ENCODE peak calls at places on chromosomes 3 and 15, in five cellular contexts. A is heart right ventricle, U is uterus, V is mucosa of descending colon, I is K562. Z is an unnamed sample. For H3K4me1, the result is how much of the 10 kb centered on the place peaks cover.

GRCh38 chr15:69457304-69458280 is 5.0 kb downstream of the RPLP1 start:
- DNase-seq in V (no peak), U (no peak), I (no peak), A (no peak), Z (no peak)

GRCh38 chr3:110814170-110815007 is 257.2 kb upstream of the NECTIN3 start:
- DNase-seq in I (no peak), U (no peak), V (no peak), A (no peak), Z (peak)

GRCh38 chr15:39304201-39304841 is 276.6 kb upstream of the THBS1 start:
- DNase-seq in V (no peak), A (no peak), I (no peak), U (no peak), Z (no peak)

GRCh38 chr3:116265976-116266584 is 179.2 kb downstream of the LSAMP start:
- DNase-seq in U (no peak), I (no peak), V (no peak), A (no peak), Z (no peak)

GRCh38 chr3:53195066-53195450 is 34.0 kb downstream of the PRKCD start:
- DNase-seq in A (no peak), I (no peak), V (no peak), U (no peak), Z (no peak)

GRCh38 chr3:184816654-184817053 is 4.7 kb downstream of the VPS8 start:
- DNase-seq in U (no peak), V (no peak), A (no peak), I (no peak), Z (no peak)

GRCh38 chr15:101049282-101049681 is 130.1 kb downstream of the LRRK1 start:
- DNase-seq in V (no peak), A (no peak), U (peak), I (no peak), Z (no peak)

GRCh38 chr3:9253327-9253726 is 3.9 kb upstream of the SRGAP3 start:
- DNase-seq in U (no peak), A (no peak), I (no peak), V (no peak), Z (no peak)

GRCh38 chr15:83372434-83372873 is 74.7 kb upstream of the SH3GL3 start:
- DNase-seq in V (no peak), A (no peak), U (no peak), I (no peak), Z (no peak)

GRCh38 chr3:37310666-37311050 is 136.3 kb upstream of the LRRFIP2 start:
- DNase-seq in I (no peak), U (no peak), V (no peak), A (no peak), Z (no peak)

GRCh38 chr3:113062717-113063116 is 71.9 kb downstream of the GTPBP8 start:
- DNase-seq in U (no peak), A (no peak), I (no peak), V (no peak), Z (no peak)

GRCh38 chr15:88476635-88477038 is 9.1 kb downstream of the MRPS11 start:
- DNase-seq in A (no peak), I (peak), V (no peak), U (peak), Z (no peak)

GRCh38 chr3:194960446-194961032 is 274.9 kb downstream of the FAM43A start:
- DNase-seq in I (no peak), U (no peak), V (no peak), A (no peak), Z (no peak)

GRCh38 chr3:15667484-15667883 is 65.9 kb downstream of the BTD start:
- DNase-seq in I (no peak), A (no peak), V (no peak), U (no peak), Z (peak)

GRCh38 chr3:187165144-187165543 is 25.8 kb upstream of the RPL39L start:
- DNase-seq in V (no peak), A (no peak), U (peak), I (peak), Z (peak)

GRCh38 chr3:59425942-59426341 is 376.1 kb upstream of the CFAP20DC start:
- DNase-seq in A (no peak), U (no peak), V (no peak), I (no peak), Z (peak)

GRCh38 chr3:181805703-181806102 is 94.0 kb downstream of the SOX2 start:
- DNase-seq in A (no peak), I (no peak), U (no peak), V (no peak), Z (no peak)

GRCh38 chr15:49088996-49089395 is 42.8 kb upstream of the SECISBP2L start:
- DNase-seq in A (no peak), V (no peak), I (no peak), U (no peak), Z (no peak)

GRCh38 chr3:123076496-123077418 is 9.9 kb downstream of the PDIA5 start:
- DNase-seq in V (no peak), I (no peak), A (peak), U (peak), Z (no peak)

GRCh38 chr15:43209059-43209824 is 11.6 kb downstream of the EPB42 start:
- DNase-seq in V (no peak), I (peak), U (no peak), A (no peak), Z (no peak)

GRCh38 chr3:87350367-87351199 is 74.2 kb upstream of the POU1F1 start:
- DNase-seq in U (no peak), A (no peak), I (peak), V (no peak), Z (peak)

GRCh38 chr3:178483704-178484103 is 52.5 kb upstream of the KCNMB2 start:
- DNase-seq in I (no peak), V (no peak), U (no peak), A (no peak), Z (no peak)

GRCh38 chr15:83287541-83288027 is 3.1 kb upstream of the BNC1 start:
- DNase-seq in V (no peak), U (no peak), A (no peak), I (no peak), Z (no peak)

GRCh38 chr15:52558196-52558595 is 10.6 kb downstream of the ARPP19 start:
- DNase-seq in V (no peak), I (no peak), U (no peak), A (no peak), Z (peak)

GRCh38 chr15:52112203-52112750 is 298 bp downstream of the BCL2L10 start:
- DNase-seq in A (peak), I (no peak), V (peak), U (no peak), Z (peak)

GRCh38 chr15:31930967-31931366 is 99.3 kb upstream of the CHRNA7 start:
- DNase-seq in V (no peak), U (no peak), I (no peak), A (no peak), Z (no peak)

GRCh38 chr15:58438956-58439355 is 7.2 kb downstream of the LIPC start:
- DNase-seq in V (no peak), I (peak), U (no peak), A (no peak), Z (peak)

GRCh38 chr3:48426401-48426909 is 3.4 kb downstream of the PLXNB1 start:
- DNase-seq in I (no peak), A (peak), U (no peak), V (peak), Z (no peak)

GRCh38 chr3:25448750-25449684 is 21.0 kb downstream of the RARB start:
- DNase-seq in V (peak), I (no peak), U (peak), A (peak), Z (no peak)

GRCh38 chr3:126014252-126014651 is 45.3 kb downstream of the ROPN1B start:
- DNase-seq in A (no peak), I (no peak), V (no peak), U (peak), Z (no peak)

GRCh38 chr3:114052216-114052615 is 4.1 kb downstream of the CCDC191 start:
- DNase-seq in V (no peak), A (no peak), U (no peak), I (no peak), Z (no peak)

GRCh38 chr3:180036678-180037455 is at the start of gene PEX5L:
- DNase-seq in V (peak), U (no peak), I (no peak), A (peak), Z (no peak)

GRCh38 chr3:180040966-180041365 is 4.2 kb upstream of the PEX5L start:
- DNase-seq in U (no peak), I (no peak), A (no peak), V (no peak), Z (no peak)

DNA sequence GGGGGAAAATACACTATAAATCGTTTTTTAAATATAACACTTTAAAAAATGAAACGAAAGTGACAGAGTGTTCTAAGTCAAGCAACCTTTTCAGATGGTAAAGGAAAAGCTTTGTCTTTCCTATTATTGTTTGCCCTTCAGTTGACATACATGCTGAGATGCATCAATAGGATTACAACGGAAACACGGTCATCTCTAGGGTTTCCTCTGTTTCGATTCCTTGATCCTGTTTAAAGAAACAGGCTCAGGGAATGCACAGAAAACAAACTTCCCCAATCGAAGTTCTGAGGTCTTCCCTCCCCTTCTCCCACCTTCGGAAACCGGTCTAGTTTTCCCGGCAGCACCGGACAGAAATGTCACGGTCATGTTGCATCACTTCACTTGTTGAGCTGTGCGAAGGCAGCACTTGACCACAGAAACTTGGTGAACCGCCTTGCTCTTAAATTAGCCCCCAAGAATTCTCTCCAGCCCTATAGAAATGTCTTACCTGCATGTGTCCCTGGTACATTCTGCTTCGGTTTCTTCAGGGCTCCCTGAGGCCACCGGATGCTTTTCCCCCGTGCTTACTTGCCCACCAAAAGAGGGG is 552 bp downstream of the PEX5L start:
- DNase-seq in U (no peak), I (no peak), A (no peak), V (no peak), Z (no peak)
- H3K4me3 ChIP-seq in U (no peak), I (no peak), A (peak), V (no peak), Z (no peak)

DNA sequence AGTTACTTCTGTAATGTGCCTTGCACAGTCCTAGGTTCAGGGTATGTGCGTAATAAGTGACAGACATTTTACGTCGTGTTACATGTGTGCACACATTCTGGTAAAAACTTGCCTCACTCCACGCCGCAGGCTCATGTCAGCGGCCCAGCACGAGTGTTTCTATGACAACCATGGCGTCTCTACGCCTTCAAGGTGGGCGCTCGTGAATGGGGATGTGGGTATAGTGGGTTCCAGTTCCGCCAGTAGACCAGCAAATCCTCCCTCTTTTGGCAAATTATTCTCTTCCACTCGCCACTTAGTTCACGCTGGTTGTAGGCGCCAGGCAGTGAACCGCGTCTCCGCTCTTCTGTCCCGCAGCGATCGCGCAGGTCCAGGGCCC is 40.3 kb downstream of the CHST14 start:
- DNase-seq in I (no peak), V (no peak), U (no peak), A (no peak), Z (peak)
- H3K4me1 ChIP-seq in I (under half), V (under half), U (under half), A (under half), Z (under half)

GRCh38 chr3:183099838-183100204 is 525 bp upstream of the MCCC1 start:
- DNase-seq in I (no peak), A (no peak), V (no peak), U (no peak), Z (no peak)
- H3K4me3 ChIP-seq in I (peak), A (peak), V (peak), U (peak), Z (peak)

DNA sequence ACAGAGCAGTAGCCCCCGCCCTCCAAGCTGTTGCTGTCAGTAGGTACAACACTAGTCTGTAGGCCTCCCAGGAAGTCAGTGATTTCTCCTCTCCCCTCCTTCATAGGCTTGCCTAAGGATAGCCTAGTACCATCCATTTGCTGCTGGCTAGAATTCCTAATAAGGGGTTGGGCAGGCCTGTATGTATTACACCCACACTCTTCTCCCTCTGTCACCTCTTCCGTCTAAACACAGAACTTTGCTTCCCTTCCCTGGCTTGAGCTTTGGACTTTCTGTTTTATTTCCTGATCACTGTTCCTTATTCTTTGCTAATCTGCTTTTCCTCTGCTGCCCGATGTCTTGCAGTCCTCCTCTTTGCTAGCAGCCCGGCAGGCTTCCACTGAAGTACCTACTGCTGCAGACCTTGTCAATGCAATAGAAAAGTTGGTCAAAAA is 93.4 kb upstream of the UMPS start:
- DNase-seq in V (no peak), U (no peak), A (no peak), I (no peak), Z (no peak)
- H3K4me1 ChIP-seq in V (under half), U (under half), A (under half), I (under half), Z (under half)

DNA sequence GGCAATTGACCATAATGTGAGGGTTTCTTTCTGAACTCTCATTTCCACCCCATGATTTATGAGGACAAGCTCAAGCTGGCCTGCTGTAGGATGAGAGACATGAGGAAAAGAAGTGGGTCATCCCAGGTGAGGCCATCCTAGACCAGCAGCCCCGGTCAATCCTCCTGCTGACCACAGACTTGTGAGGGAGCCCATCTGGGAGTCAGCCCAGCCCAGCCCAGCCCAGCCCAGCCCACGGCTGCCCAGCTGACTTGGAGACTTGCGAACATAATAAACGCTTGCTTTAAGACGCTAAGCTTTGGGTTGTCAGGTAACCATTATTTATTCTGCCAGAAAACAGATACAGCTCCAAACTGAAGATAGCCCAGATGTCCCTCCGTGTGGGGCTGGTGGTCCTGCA is 68.9 kb downstream of the LINGO1 start:
- DNase-seq in U (no peak), I (no peak), V (no peak), A (no peak), Z (no peak)
- H3K4me3 ChIP-seq in U (no peak), I (no peak), V (no peak), A (no peak), Z (no peak)

DNA sequence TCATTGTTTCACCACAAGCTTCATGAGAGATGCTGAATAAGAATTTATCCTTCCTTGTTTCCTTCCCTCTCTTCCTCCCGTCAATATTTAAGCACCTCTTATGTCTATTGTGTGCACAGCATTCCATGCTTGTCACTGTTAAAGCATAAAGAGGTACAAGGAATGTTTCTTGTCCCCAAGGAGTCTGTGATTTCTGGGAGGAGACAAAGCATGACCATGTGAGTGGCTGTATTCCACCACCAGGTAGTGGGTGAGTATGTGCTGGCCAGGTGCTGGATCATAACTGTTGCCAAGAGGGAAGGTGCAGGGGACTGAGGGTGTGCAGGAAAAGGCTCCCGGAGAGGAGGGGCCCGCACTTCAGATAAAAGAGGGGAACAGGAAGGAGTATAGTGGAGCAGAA is 62.9 kb upstream of the GSK3B start:
- DNase-seq in I (no peak), A (no peak), U (no peak), V (no peak), Z (no peak)
- H3K4me1 ChIP-seq in I (under half), A (under half), U (under half), V (under half), Z (under half)

DNA sequence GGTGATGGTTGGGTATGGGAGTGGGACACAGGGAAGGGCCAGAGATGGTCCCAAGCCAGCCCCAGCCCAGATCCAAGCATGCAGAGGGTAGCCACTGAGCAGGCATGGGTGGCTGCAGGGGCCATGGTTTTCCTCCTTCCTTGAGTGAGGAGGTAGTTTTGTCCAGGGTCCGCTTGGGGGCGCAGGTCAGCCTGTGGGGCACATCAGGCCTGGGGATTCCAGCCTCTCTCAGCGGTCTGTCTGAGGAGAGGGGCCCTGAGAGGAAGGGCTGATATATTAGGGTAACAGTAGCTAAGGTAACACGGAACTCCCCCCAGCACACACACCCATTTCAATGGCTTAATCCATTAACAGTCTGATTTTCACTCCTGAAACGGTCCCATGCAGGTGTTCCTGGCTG is 22.7 kb upstream of the LCTL start:
- DNase-seq in V (no peak), I (peak), A (no peak), U (no peak), Z (no peak)
- H3K4me3 ChIP-seq in V (no peak), I (no peak), A (no peak), U (no peak), Z (no peak)

DNA sequence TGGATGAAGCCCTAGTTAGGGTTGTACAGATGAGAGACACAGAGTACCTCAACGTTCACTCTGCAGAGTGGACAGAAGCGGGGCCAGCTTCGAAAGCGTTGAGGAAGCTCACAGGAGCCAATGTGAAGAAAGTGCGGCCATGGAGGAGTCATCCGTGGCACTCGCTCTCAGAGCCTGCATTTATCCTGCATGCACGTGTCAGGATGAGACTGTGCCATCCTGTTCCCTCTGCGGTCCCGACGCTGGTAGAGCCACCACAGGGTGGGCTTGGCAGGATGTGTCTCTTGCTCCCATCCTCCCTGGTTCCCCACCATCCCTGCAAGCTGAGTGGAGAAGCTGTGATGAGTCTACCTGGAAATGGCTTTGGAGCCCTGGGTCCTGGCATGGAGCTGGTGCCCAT is 39.3 kb downstream of the KLHL25 start:
- DNase-seq in V (no peak), A (no peak), I (no peak), U (peak), Z (no peak)
- H3K4me1 ChIP-seq in V (under half), A (under half), I (under half), U (under half), Z (under half)

DNA sequence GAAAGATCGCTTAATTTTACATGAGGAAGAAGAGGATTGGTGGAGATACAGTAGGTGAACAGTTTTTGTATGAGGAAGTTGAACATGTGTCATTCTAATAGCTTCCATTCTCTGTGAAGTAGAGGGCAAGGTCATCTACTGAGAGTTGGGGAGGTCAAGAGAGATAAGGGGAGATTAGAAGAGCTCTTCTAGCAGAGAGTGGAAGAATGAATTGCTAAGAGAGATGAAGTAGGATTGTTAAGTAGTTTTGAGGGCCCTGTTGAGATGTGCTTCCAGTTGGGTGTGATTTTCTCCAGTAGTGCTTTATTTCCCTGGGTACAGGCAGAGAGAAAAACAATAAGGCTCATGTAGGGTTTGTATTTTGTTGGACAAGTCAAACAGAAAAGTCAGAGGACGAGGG is 5.2 kb downstream of the OPA1 start:
- DNase-seq in I (no peak), V (no peak), A (no peak), U (no peak), Z (no peak)
- H3K4me3 ChIP-seq in I (no peak), V (no peak), A (no peak), U (no peak), Z (no peak)